ENCODE peak calls at places on chromosomes 6 and 20, in seven cellular contexts. V is mucosa of descending colon, U is left lung, R is tibial nerve, P is psoas muscle, Z is heart right ventricle, H is GM23338. T is an unnamed sample.

GRCh38 chr20:8735014-8735413 is 333.9 kb upstream of the PLCB4 start:
- DNase-seq in V (no peak), U (no peak), R (no peak), P (no peak), Z (no peak), H (no peak), T (no peak)

GRCh38 chr6:168923171-168923570 is 330.5 kb downstream of the THBS2 start:
- DNase-seq in V (no peak), U (no peak), R (no peak), P (no peak), Z (no peak), H (no peak), T (peak; percentile 5)

GRCh38 chr6:118468682-118469465 is 79.2 kb upstream of the PLN start:
- DNase-seq in V (no peak), U (no peak), R (no peak), P (no peak), Z (no peak), H (no peak), T (no peak)

GRCh38 chr20:5190444-5190843 is 63.6 kb downstream of the CDS2 start:
- DNase-seq in V (no peak), U (no peak), R (no peak), P (no peak), Z (no peak), H (no peak), T (no peak)

GRCh38 chr20:41138527-41139226 is 1.3 kb downstream of the PLCG1 start:
- DNase-seq in V (peak; percentile 64), U (no peak), R (no peak), P (no peak), Z (peak; percentile 34), H (peak; percentile 37), T (no peak)

GRCh38 chr6:43924222-43924702 is 154.3 kb downstream of the VEGFA start:
- DNase-seq in V (no peak), U (no peak), R (no peak), P (no peak), Z (no peak), H (no peak), T (peak; percentile 51)

GRCh38 chr6:57221191-57221935 is 744 bp downstream of the RAB23 start:
- DNase-seq in V (peak; percentile 82), U (peak; percentile 91), R (peak; percentile 19), P (peak; percentile 82), Z (peak; percentile 45), H (peak; percentile 92), T (peak; percentile 81)

GRCh38 chr6:118785601-118786000 is 108.4 kb upstream of the ASF1A start:
- DNase-seq in V (no peak), U (no peak), R (no peak), P (no peak), Z (no peak), H (no peak), T (no peak)

GRCh38 chr20:43040427-43040826 is 149.3 kb downstream of the PTPRT start:
- DNase-seq in V (no peak), U (no peak), R (no peak), P (no peak), Z (no peak), H (peak; percentile 1), T (no peak)

GRCh38 chr6:151384151-151384550 is 7.2 kb downstream of the ZBTB2 start:
- DNase-seq in V (no peak), U (no peak), R (no peak), P (no peak), Z (no peak), H (no peak), T (no peak)

GRCh38 chr6:154868143-154868594 is 126.9 kb upstream of the TIAM2 start:
- DNase-seq in V (no peak), U (no peak), R (no peak), P (no peak), Z (no peak), H (peak; percentile 85), T (no peak)

GRCh38 chr6:154874684-154875594 is 120.2 kb upstream of the TIAM2 start:
- DNase-seq in V (no peak), U (no peak), R (no peak), P (no peak), Z (no peak), H (peak; percentile 39), T (no peak)

GRCh38 chr6:154876776-154877175 is 118.3 kb upstream of the TIAM2 start:
- DNase-seq in V (no peak), U (no peak), R (no peak), P (no peak), Z (no peak), H (no peak), T (no peak)

DNA sequence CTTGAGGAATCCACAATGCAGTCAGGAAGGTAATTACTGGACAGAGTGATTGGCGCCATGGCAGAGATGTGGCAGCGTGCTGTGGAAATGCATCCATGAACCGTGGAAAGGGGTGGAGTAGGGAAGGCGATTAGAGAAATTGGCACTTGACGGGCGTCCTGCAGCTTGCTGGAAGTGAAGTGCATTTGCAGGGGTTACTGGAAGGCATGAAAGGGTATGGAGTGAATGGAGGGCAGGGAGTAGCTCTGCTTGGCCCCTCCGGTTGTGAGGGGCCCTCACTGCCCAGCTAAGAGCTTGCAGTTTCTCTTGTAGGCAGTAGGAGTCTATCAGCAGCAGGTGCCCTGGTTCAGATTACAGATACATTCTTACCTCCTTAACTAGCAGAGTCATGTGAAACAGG is 122.5 kb upstream of the TIAM2 start:
- DNase-seq in V (no peak), U (no peak), R (no peak), P (no peak), Z (no peak), H (peak; percentile 73), T (no peak)
- TF ChIP-seq CTCF in V (no peak), U (no peak), R (no peak), P (no peak), Z (no peak), H (peak; percentile 25), T (no peak)

GRCh38 chr6:87718662-87719433 is 16.8 kb upstream of the AKIRIN2 start:
- DNase-seq in V (no peak), U (no peak), R (no peak), P (no peak), Z (no peak), H (no peak), T (no peak)

GRCh38 chr6:87721311-87721710 is 19.3 kb upstream of the AKIRIN2 start:
- DNase-seq in V (no peak), U (no peak), R (no peak), P (no peak), Z (no peak), H (no peak), T (no peak)

GRCh38 chr6:87722831-87723726 is 21.0 kb upstream of the AKIRIN2 start:
- DNase-seq in V (no peak), U (peak; percentile 83), R (no peak), P (peak; percentile 88), Z (peak; percentile 71), H (peak; percentile 84), T (peak; percentile 85)

GRCh38 chr6:87724994-87725811 is 23.2 kb upstream of the AKIRIN2 start:
- DNase-seq in V (no peak), U (no peak), R (no peak), P (no peak), Z (no peak), H (no peak), T (no peak)

DNA sequence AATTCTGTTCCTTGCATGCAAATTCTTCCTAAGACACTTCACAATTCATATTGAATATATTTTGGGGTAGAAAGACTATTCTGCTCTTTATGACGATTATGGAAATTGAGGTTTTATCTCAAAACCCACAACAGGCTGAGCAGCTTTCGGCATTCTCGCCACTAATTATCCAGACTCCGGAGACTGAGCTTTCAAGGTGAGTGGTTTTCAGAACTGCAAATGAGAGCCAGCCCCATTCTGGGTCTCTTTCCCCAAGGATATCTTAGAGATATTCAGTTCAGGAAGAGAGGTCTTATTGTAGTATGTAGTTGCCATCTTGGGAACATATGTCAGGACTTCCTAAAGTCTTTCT is 21.7 kb upstream of the AKIRIN2 start:
- DNase-seq in V (no peak), U (no peak), R (no peak), P (no peak), Z (no peak), H (no peak), T (no peak)
- H3K4me1 ChIP-seq in V (peaks cover 3% of the 10 kb centered on the region), U (peaks cover 42% of the 10 kb centered on the region), R (peaks cover 8% of the 10 kb centered on the region), P (peaks cover 44% of the 10 kb centered on the region), Z (peaks cover 26% of the 10 kb centered on the region), H (peaks cover 16% of the 10 kb centered on the region), T (no peaks in the 10 kb centered on the region)

DNA sequence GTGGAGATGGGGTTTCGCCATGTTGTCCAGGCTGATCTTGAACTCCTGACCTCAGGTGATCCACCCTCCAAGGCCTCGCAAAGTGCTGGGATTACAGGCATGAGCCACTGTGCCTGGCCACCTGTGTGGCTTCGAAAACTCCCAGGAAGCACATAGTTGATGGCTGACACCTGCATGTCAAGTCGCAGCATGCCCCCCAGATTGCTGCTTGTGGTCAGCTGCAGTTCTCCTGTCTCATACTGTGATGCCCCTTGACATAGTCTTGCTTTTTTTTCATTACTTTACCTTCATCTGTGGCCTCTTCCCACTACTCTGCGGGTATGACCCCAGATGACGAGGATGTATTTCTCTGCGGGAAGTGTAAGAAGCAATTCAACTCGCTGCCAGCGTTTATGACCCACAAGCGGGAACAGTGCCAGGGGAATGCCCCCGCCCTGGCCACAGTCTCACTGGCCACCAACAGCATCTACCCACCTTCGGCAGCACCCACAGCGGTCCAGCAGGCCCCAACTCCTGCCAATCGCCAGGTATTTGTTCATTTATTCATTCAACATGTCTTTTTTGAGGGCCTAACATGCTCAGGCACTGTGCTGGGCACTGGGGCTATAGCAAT is 13.1 kb downstream of the ZNF341 start:
- DNase-seq in V (peak; percentile 87), U (no peak), R (no peak), P (no peak), Z (no peak), H (no peak), T (no peak)
- H3K4me3 ChIP-seq in V (no peak overlapping the region), U (no peak overlapping the region), R (no peak overlapping the region), P (no peak overlapping the region), Z (no peak overlapping the region), H (no peak overlapping the region), T (no peak overlapping the region)

GRCh38 chr6:153070756-153071155 is 60.3 kb downstream of the RGS17 start:
- DNase-seq in V (no peak), U (no peak), R (no peak), P (no peak), Z (no peak), H (no peak), T (no peak)

GRCh38 chr6:153074761-153075160 is 56.3 kb downstream of the RGS17 start:
- DNase-seq in V (no peak), U (no peak), R (no peak), P (no peak), Z (no peak), H (no peak), T (no peak)

GRCh38 chr6:153063936-153064335 is 61.4 kb upstream of the MTRF1L start:
- DNase-seq in V (no peak), U (no peak), R (no peak), P (no peak), Z (no peak), H (no peak), T (no peak)

GRCh38 chr6:153065222-153065621 is 62.7 kb upstream of the MTRF1L start:
- DNase-seq in V (no peak), U (no peak), R (no peak), P (no peak), Z (no peak), H (no peak), T (no peak)

DNA sequence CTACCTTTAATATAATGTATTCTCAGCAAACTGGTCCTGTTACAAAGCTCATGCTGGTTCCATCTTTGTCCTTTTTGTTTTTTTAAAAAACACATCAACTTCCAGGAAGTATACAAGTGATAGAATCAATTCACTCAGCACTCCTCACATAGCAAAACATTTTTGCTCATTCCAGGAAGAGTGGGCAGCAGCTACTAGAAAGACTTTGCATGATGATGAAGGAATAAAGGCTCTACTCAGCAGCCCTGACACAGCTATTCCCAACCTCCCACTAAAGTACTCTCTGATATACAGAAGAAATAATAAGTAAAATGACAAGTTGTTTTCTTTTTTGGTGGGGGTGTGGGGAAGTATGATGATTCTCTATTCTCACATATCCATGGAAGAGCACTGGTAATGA is 61.2 kb downstream of the RGS17 start:
- DNase-seq in V (no peak), U (no peak), R (no peak), P (no peak), Z (no peak), H (no peak), T (no peak)
- TF ChIP-seq CTCF in V (no peak), U (no peak), R (no peak), P (no peak), Z (no peak), H (no peak), T (no peak)

T was measured in pancreas.